ENCODE peak calls at places on chromosomes 3 and 15, in six cellular contexts. One of them, this sample, is unnamed. For H3K9me3, the result is how much of the 10 kb centered on the place peaks cover.

GRCh38 chr3:128416578-128417150 is 50.0 kb downstream of the DNAJB8 start:
- DNase-seq in fibroblast of lung: peak
- DNase-seq in adrenal gland: no peak
- DNase-seq in GM12878: no peak
- DNase-seq in PC-3: peak
- DNase-seq in IMR-90: peak
- DNase-seq in this sample: peak

GRCh38 chr3:48563382-48563918 is at the start of gene UCN2:
- DNase-seq in fibroblast of lung: peak
- DNase-seq in adrenal gland: no peak
- DNase-seq in GM12878: no peak
- DNase-seq in PC-3: no peak
- DNase-seq in IMR-90: peak
- DNase-seq in this sample: no peak

GRCh38 chr3:48157215-48157840 is 30.9 kb downstream of the CDC25A start:
- DNase-seq in fibroblast of lung: no peak
- DNase-seq in adrenal gland: no peak
- DNase-seq in GM12878: no peak
- DNase-seq in PC-3: peak
- DNase-seq in IMR-90: peak
- DNase-seq in this sample: no peak

GRCh38 chr3:21618695-21619094 is 132.3 kb downstream of the ZNF385D start:
- DNase-seq in fibroblast of lung: no peak
- DNase-seq in adrenal gland: no peak
- DNase-seq in GM12878: no peak
- DNase-seq in PC-3: no peak
- DNase-seq in IMR-90: no peak
- DNase-seq in this sample: no peak

GRCh38 chr15:98653686-98654085 is 5.3 kb downstream of the IGF1R start:
- DNase-seq in fibroblast of lung: peak
- DNase-seq in adrenal gland: no peak
- DNase-seq in GM12878: no peak
- DNase-seq in PC-3: no peak
- DNase-seq in IMR-90: no peak
- DNase-seq in this sample: no peak

GRCh38 chr3:14156201-14156600 is 22.2 kb downstream of the XPC start:
- DNase-seq in fibroblast of lung: no peak
- DNase-seq in adrenal gland: no peak
- DNase-seq in GM12878: no peak
- DNase-seq in PC-3: no peak
- DNase-seq in IMR-90: no peak
- DNase-seq in this sample: no peak

GRCh38 chr3:170717410-170718402 is 131.8 kb upstream of the SLC7A14 start:
- DNase-seq in fibroblast of lung: peak
- DNase-seq in adrenal gland: peak
- DNase-seq in GM12878: no peak
- DNase-seq in PC-3: peak
- DNase-seq in IMR-90: peak
- DNase-seq in this sample: peak

GRCh38 chr15:33160581-33161165 is 33.8 kb downstream of the FMN1 start:
- DNase-seq in fibroblast of lung: no peak
- DNase-seq in adrenal gland: no peak
- DNase-seq in GM12878: no peak
- DNase-seq in PC-3: no peak
- DNase-seq in IMR-90: no peak
- DNase-seq in this sample: no peak

GRCh38 chr15:61839541-61839940 is 220.7 kb downstream of the VPS13C start:
- DNase-seq in fibroblast of lung: peak
- DNase-seq in adrenal gland: no peak
- DNase-seq in GM12878: no peak
- DNase-seq in PC-3: no peak
- DNase-seq in IMR-90: peak
- DNase-seq in this sample: no peak

GRCh38 chr3:18443670-18444596 is 18.8 kb upstream of the SATB1 start:
- DNase-seq in fibroblast of lung: no peak
- DNase-seq in adrenal gland: no peak
- DNase-seq in GM12878: no peak
- DNase-seq in PC-3: peak
- DNase-seq in IMR-90: no peak
- DNase-seq in this sample: peak

GRCh38 chr15:63052961-63053698 is 10.6 kb downstream of the TPM1 start:
- DNase-seq in fibroblast of lung: peak
- DNase-seq in adrenal gland: peak
- DNase-seq in GM12878: no peak
- DNase-seq in PC-3: no peak
- DNase-seq in IMR-90: no peak
- DNase-seq in this sample: peak

GRCh38 chr3:56831572-56831971 is 29.8 kb upstream of the ARHGEF3 start:
- DNase-seq in fibroblast of lung: no peak
- DNase-seq in adrenal gland: no peak
- DNase-seq in GM12878: no peak
- DNase-seq in PC-3: no peak
- DNase-seq in IMR-90: no peak
- DNase-seq in this sample: no peak

GRCh38 chr3:159775372-159775961 is 213.2 kb upstream of the IL12A start:
- DNase-seq in fibroblast of lung: peak
- DNase-seq in adrenal gland: peak
- DNase-seq in GM12878: no peak
- DNase-seq in PC-3: no peak
- DNase-seq in IMR-90: peak
- DNase-seq in this sample: peak

DNA sequence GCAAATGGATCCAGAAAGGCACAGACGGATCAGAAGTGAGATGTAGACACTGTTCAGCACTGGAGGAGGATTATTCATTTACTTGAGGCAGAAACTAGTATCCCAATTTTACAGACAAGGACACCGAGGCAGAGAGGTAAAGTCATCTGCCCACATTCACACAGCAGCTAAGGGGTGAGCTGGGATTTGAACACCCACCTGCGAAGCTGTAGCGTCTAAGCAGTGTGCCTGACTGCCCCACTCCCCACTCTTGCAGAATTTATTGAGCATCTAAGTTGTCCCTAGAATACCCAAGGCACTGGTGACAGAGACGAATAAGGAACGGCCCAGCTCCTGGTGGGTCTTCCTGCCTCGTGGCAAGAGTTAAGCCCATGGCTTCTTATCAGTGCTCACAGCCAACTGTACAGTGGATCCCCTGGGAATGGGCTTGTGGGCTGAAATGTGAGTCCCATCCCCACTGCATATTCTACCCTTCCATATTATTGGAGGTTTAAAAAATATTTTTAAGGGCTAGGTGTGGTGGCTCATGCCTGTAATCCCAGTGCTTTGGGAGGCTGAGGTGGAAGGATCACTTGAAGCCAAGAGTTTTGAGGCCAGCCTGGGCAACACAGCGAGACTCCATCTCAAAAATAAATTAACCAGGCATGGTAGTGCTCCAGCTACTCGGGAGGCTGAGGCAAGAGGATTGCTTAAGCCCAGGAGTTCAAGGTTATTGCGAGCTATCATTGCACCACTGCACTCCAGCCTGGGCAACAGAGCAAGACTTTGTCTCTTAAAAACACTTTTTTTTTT is 77.6 kb downstream of the IQSEC1 start:
- DNase-seq in fibroblast of lung: no peak
- DNase-seq in adrenal gland: peak
- DNase-seq in GM12878: no peak
- DNase-seq in PC-3: no peak
- DNase-seq in IMR-90: no peak
- DNase-seq in this sample: peak
- H3K9me3 ChIP-seq in fibroblast of lung: under half
- H3K9me3 ChIP-seq in adrenal gland: under half
- H3K9me3 ChIP-seq in GM12878: under half
- H3K9me3 ChIP-seq in PC-3: under half
- H3K9me3 ChIP-seq in IMR-90: under half
- H3K9me3 ChIP-seq in this sample: under half

DNA sequence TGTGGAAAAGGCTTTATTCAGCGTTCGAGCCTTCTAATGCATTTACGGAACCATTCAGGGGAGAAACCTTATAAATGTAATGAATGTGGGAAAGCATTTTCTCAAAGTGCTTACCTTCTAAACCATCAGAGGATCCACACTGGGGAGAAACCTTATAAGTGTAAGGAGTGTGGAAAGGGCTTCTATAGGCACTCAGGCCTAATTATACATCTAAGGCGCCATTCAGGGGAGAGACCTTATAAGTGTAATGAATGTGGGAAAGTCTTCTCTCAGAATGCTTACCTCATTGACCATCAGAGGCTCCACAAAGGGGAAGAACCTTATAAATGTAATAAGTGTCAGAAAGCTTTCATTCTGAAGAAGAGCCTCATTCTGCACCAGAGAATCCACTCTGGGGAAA is 6.2 kb upstream of the ZNF35 start:
- DNase-seq in fibroblast of lung: no peak
- DNase-seq in adrenal gland: no peak
- DNase-seq in GM12878: no peak
- DNase-seq in PC-3: no peak
- DNase-seq in IMR-90: no peak
- DNase-seq in this sample: no peak
- H3K9me3 ChIP-seq in fibroblast of lung: under half
- H3K9me3 ChIP-seq in adrenal gland: under half
- H3K9me3 ChIP-seq in GM12878: under half
- H3K9me3 ChIP-seq in PC-3: under half
- H3K9me3 ChIP-seq in IMR-90: under half
- H3K9me3 ChIP-seq in this sample: under half

GRCh38 chr3:28406241-28406640 is 57.6 kb upstream of the AZI2 start:
- DNase-seq in fibroblast of lung: no peak
- DNase-seq in adrenal gland: no peak
- DNase-seq in GM12878: no peak
- DNase-seq in PC-3: no peak
- DNase-seq in IMR-90: no peak
- DNase-seq in this sample: no peak
- H3K9me3 ChIP-seq in fibroblast of lung: under half
- H3K9me3 ChIP-seq in adrenal gland: under half
- H3K9me3 ChIP-seq in GM12878: under half
- H3K9me3 ChIP-seq in PC-3: under half
- H3K9me3 ChIP-seq in IMR-90: under half
- H3K9me3 ChIP-seq in this sample: under half

DNA sequence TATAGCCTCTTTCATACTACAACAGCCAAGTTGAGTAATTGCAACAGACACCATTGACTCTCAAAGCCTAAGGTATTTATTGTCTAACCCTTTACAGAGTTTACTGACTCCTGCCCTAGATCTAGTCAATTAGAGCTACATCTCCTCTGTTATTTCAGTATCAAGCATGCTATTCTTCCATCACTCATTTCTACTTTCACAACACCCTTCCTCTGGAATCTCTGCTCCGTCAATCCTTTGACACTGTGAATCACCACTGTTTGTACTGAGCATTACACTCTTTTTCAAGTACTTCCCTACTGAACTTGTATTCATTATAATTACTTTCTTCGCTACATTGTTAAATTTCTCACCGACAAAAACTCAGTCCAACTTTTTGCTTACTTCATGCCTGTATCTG is 121.8 kb downstream of the ZNF609 start:
- DNase-seq in fibroblast of lung: no peak
- DNase-seq in adrenal gland: no peak
- DNase-seq in GM12878: no peak
- DNase-seq in PC-3: no peak
- DNase-seq in IMR-90: peak
- DNase-seq in this sample: no peak
- H3K9me3 ChIP-seq in fibroblast of lung: under half
- H3K9me3 ChIP-seq in adrenal gland: under half
- H3K9me3 ChIP-seq in GM12878: under half
- H3K9me3 ChIP-seq in PC-3: under half
- H3K9me3 ChIP-seq in IMR-90: under half
- H3K9me3 ChIP-seq in this sample: under half

GRCh38 chr3:119428538-119428937 is 34.9 kb downstream of the TMEM39A start:
- DNase-seq in fibroblast of lung: no peak
- DNase-seq in adrenal gland: no peak
- DNase-seq in GM12878: no peak
- DNase-seq in PC-3: no peak
- DNase-seq in IMR-90: no peak
- DNase-seq in this sample: no peak
- H3K9me3 ChIP-seq in fibroblast of lung: under half
- H3K9me3 ChIP-seq in adrenal gland: under half
- H3K9me3 ChIP-seq in GM12878: under half
- H3K9me3 ChIP-seq in PC-3: under half
- H3K9me3 ChIP-seq in IMR-90: under half
- H3K9me3 ChIP-seq in this sample: under half

DNA sequence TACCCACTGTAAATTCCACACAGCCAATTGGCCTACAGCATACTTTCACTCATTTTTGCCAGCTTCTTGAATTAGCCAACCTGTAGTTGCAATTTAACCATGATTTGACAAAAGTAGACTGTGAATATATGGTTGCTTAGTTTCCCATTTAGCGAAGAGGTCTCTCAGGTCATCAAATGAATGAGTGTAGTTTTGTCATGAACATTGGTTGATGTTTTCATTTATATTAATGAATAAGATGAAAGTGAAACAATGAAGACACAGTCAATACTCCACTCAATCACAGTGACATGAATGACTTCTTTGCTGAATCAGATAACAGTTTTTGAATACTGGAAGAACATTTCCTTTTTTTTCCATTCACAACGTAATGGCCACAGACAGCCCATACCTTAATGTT is 15.3 kb upstream of the FAM3D start:
- DNase-seq in fibroblast of lung: no peak
- DNase-seq in adrenal gland: no peak
- DNase-seq in GM12878: no peak
- DNase-seq in PC-3: no peak
- DNase-seq in IMR-90: no peak
- DNase-seq in this sample: no peak
- H3K9me3 ChIP-seq in fibroblast of lung: under half
- H3K9me3 ChIP-seq in adrenal gland: under half
- H3K9me3 ChIP-seq in GM12878: under half
- H3K9me3 ChIP-seq in PC-3: under half
- H3K9me3 ChIP-seq in IMR-90: under half
- H3K9me3 ChIP-seq in this sample: under half

GRCh38 chr15:25171856-25172687 is 217.3 kb downstream of the SNRPN start:
- DNase-seq in fibroblast of lung: no peak
- DNase-seq in adrenal gland: peak
- DNase-seq in GM12878: no peak
- DNase-seq in PC-3: no peak
- DNase-seq in IMR-90: no peak
- DNase-seq in this sample: peak
- H3K9me3 ChIP-seq in fibroblast of lung: under half
- H3K9me3 ChIP-seq in adrenal gland: under half
- H3K9me3 ChIP-seq in GM12878: under half
- H3K9me3 ChIP-seq in PC-3: under half
- H3K9me3 ChIP-seq in IMR-90: under half
- H3K9me3 ChIP-seq in this sample: under half

DNA sequence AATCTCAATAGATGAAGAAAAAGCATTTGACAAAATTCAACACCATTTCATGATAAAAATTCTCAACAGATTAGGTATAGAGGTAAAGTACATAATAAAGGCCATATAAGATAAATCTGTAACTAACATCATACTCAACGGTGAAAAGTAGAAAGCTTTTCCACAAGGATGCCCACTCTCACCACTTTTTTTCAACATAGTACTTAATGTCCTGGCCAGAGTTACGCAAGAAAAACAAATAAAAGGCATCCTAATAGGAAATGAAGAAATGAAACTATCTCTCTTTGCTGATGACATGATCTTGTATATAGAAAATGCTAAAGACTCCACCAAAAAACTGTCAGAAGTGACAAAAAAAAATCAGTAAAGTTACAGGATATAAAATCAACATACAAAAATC is 33.0 kb downstream of the THBS1 start:
- DNase-seq in fibroblast of lung: no peak
- DNase-seq in adrenal gland: no peak
- DNase-seq in GM12878: no peak
- DNase-seq in PC-3: no peak
- DNase-seq in IMR-90: no peak
- DNase-seq in this sample: no peak
- H3K9me3 ChIP-seq in fibroblast of lung: under half
- H3K9me3 ChIP-seq in adrenal gland: under half
- H3K9me3 ChIP-seq in GM12878: under half
- H3K9me3 ChIP-seq in PC-3: under half
- H3K9me3 ChIP-seq in IMR-90: under half
- H3K9me3 ChIP-seq in this sample: under half

This sample was measured in right cardiac atrium.